ENCODE peak calls at places on chromosome 12, in four cellular contexts. One of them, this sample, is unnamed.

GRCh38 chr12:98373982-98374381 is 141.4 kb upstream of the TMPO start:
- DNase-seq in upper lobe of left lung: no peak
- DNase-seq in lung: no peak
- DNase-seq in CD4-positive, alpha-beta T cell: no peak
- DNase-seq in this sample: no peak

GRCh38 chr12:16602412-16602811 is 3.5 kb downstream of the LMO3 start:
- DNase-seq in upper lobe of left lung: no peak
- DNase-seq in lung: no peak
- DNase-seq in CD4-positive, alpha-beta T cell: no peak
- DNase-seq in this sample: no peak

GRCh38 chr12:103994235-103994634 is 28.6 kb downstream of the TDG start:
- DNase-seq in upper lobe of left lung: no peak
- DNase-seq in CD4-positive, alpha-beta T cell: no peak
- DNase-seq in lung: no peak
- DNase-seq in this sample: no peak

GRCh38 chr12:132124766-132125425 is 19.2 kb downstream of the DDX51 start:
- DNase-seq in lung: no peak
- DNase-seq in CD4-positive, alpha-beta T cell: no peak
- DNase-seq in upper lobe of left lung: peak
- DNase-seq in this sample: no peak

GRCh38 chr12:53224897-53225634 is 6.9 kb downstream of the RARG start:
- DNase-seq in CD4-positive, alpha-beta T cell: no peak
- DNase-seq in upper lobe of left lung: no peak
- DNase-seq in lung: no peak
- DNase-seq in this sample: no peak

GRCh38 chr12:89474615-89475014 is 50.0 kb downstream of the GALNT4 start:
- DNase-seq in upper lobe of left lung: no peak
- DNase-seq in CD4-positive, alpha-beta T cell: no peak
- DNase-seq in lung: no peak
- DNase-seq in this sample: no peak

GRCh38 chr12:87924149-87924548 is 105.1 kb downstream of the C12orf50 start:
- DNase-seq in CD4-positive, alpha-beta T cell: no peak
- DNase-seq in lung: no peak
- DNase-seq in upper lobe of left lung: no peak
- DNase-seq in this sample: no peak

GRCh38 chr12:19105468-19105867 is 24.1 kb upstream of the PLEKHA5 start:
- DNase-seq in CD4-positive, alpha-beta T cell: no peak
- DNase-seq in lung: peak
- DNase-seq in upper lobe of left lung: no peak
- DNase-seq in this sample: no peak

GRCh38 chr12:124259168-124260066 is 35.5 kb upstream of the RFLNA start:
- DNase-seq in upper lobe of left lung: peak
- DNase-seq in CD4-positive, alpha-beta T cell: no peak
- DNase-seq in lung: no peak
- DNase-seq in this sample: no peak

GRCh38 chr12:107320929-107321618 is 227.7 kb upstream of the CRY1 start:
- DNase-seq in lung: no peak
- DNase-seq in CD4-positive, alpha-beta T cell: peak
- DNase-seq in upper lobe of left lung: peak
- DNase-seq in this sample: no peak

GRCh38 chr12:108156717-108157116 is 27.6 kb downstream of the WSCD2 start:
- DNase-seq in lung: no peak
- DNase-seq in CD4-positive, alpha-beta T cell: no peak
- DNase-seq in upper lobe of left lung: no peak
- DNase-seq in this sample: no peak

GRCh38 chr12:97313471-97314190 is 149.0 kb upstream of the RMST start:
- DNase-seq in lung: no peak
- DNase-seq in CD4-positive, alpha-beta T cell: no peak
- DNase-seq in upper lobe of left lung: no peak
- DNase-seq in this sample: no peak

GRCh38 chr12:103803847-103804246 is 37.2 kb downstream of the NT5DC3 start:
- DNase-seq in lung: no peak
- DNase-seq in upper lobe of left lung: no peak
- DNase-seq in CD4-positive, alpha-beta T cell: no peak
- DNase-seq in this sample: no peak

GRCh38 chr12:132686831-132687210 is 321 bp downstream of the POLE start:
- DNase-seq in upper lobe of left lung: no peak
- DNase-seq in CD4-positive, alpha-beta T cell: no peak
- DNase-seq in lung: no peak
- DNase-seq in this sample: no peak

GRCh38 chr12:89980236-89980635 is 271.6 kb upstream of the ATP2B1 start:
- DNase-seq in upper lobe of left lung: no peak
- DNase-seq in lung: no peak
- DNase-seq in CD4-positive, alpha-beta T cell: no peak
- DNase-seq in this sample: no peak

GRCh38 chr12:53289891-53290290 is 5.5 kb upstream of the PFDN5 start:
- DNase-seq in lung: no peak
- DNase-seq in upper lobe of left lung: no peak
- DNase-seq in CD4-positive, alpha-beta T cell: no peak
- DNase-seq in this sample: no peak

GRCh38 chr12:44930972-44931600 is 55.0 kb upstream of the NELL2 start:
- DNase-seq in upper lobe of left lung: no peak
- DNase-seq in lung: no peak
- DNase-seq in CD4-positive, alpha-beta T cell: no peak
- DNase-seq in this sample: no peak

GRCh38 chr12:19855876-19856275 is 416.6 kb downstream of the AEBP2 start:
- DNase-seq in lung: no peak
- DNase-seq in CD4-positive, alpha-beta T cell: no peak
- DNase-seq in upper lobe of left lung: no peak
- DNase-seq in this sample: no peak

DNA sequence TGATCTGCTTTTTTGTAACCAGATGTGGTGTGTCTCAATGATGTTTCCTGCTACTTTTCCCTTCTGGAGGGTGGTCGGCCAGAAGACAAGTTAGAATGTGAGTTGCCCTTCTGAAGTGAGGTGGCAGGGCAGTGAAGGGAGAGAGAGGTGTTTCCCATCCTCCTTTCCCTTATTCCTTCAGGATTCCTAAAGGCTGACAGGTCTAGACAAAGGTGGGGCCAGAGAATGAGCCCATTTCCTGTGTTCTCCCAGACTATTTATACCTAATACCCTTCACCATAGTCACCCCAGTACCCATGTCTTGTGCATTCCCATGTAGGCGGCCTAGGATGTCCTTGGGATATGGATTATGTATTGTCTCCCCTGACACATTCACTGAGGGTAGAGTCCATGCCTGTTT is 7.0 kb downstream of the DGKA start:
- DNase-seq in CD4-positive, alpha-beta T cell: no peak
- DNase-seq in lung: no peak
- DNase-seq in upper lobe of left lung: no peak
- DNase-seq in this sample: no peak
- TF ChIP-seq CTCF in CD4-positive, alpha-beta T cell: no peak
- TF ChIP-seq CTCF in lung: no peak
- TF ChIP-seq CTCF in upper lobe of left lung: no peak
- TF ChIP-seq CTCF in this sample: no peak

GRCh38 chr12:114682920-114683708 is 861 bp downstream of the TBX3 start:
- DNase-seq in lung: no peak
- DNase-seq in CD4-positive, alpha-beta T cell: no peak
- DNase-seq in upper lobe of left lung: peak
- DNase-seq in this sample: peak

GRCh38 chr12:114685320-114685781 is 1.4 kb upstream of the TBX3 start:
- DNase-seq in lung: no peak
- DNase-seq in upper lobe of left lung: no peak
- DNase-seq in CD4-positive, alpha-beta T cell: no peak
- DNase-seq in this sample: no peak

GRCh38 chr12:114684870-114685273 is 897 bp upstream of the TBX3 start:
- DNase-seq in lung: no peak
- DNase-seq in upper lobe of left lung: no peak
- DNase-seq in CD4-positive, alpha-beta T cell: no peak
- DNase-seq in this sample: no peak

GRCh38 chr12:114683709-114684097 is 272 bp downstream of the TBX3 start:
- DNase-seq in lung: no peak
- DNase-seq in CD4-positive, alpha-beta T cell: no peak
- DNase-seq in upper lobe of left lung: no peak
- DNase-seq in this sample: no peak

GRCh38 chr12:114684098-114684869 is at the start of gene TBX3:
- DNase-seq in CD4-positive, alpha-beta T cell: no peak
- DNase-seq in upper lobe of left lung: peak
- DNase-seq in lung: peak
- DNase-seq in this sample: peak
- TF ChIP-seq CTCF in CD4-positive, alpha-beta T cell: no peak
- TF ChIP-seq CTCF in upper lobe of left lung: peak
- TF ChIP-seq CTCF in lung: peak
- TF ChIP-seq CTCF in this sample: peak

GRCh38 chr12:40745386-40745785 is 53.1 kb downstream of the CNTN1 start:
- DNase-seq in lung: no peak
- DNase-seq in CD4-positive, alpha-beta T cell: no peak
- DNase-seq in upper lobe of left lung: no peak
- DNase-seq in this sample: no peak
- TF ChIP-seq CTCF in lung: no peak
- TF ChIP-seq CTCF in CD4-positive, alpha-beta T cell: no peak
- TF ChIP-seq CTCF in upper lobe of left lung: no peak
- TF ChIP-seq CTCF in this sample: no peak

GRCh38 chr12:2751686-2752085 is 43.1 kb upstream of the FKBP4 start:
- DNase-seq in upper lobe of left lung: no peak
- DNase-seq in lung: no peak
- DNase-seq in CD4-positive, alpha-beta T cell: no peak
- DNase-seq in this sample: no peak

GRCh38 chr12:2753536-2753935 is 41.2 kb upstream of the FKBP4 start:
- DNase-seq in CD4-positive, alpha-beta T cell: no peak
- DNase-seq in upper lobe of left lung: no peak
- DNase-seq in lung: no peak
- DNase-seq in this sample: no peak

GRCh38 chr12:2754208-2754607 is 40.6 kb upstream of the FKBP4 start:
- DNase-seq in lung: no peak
- DNase-seq in CD4-positive, alpha-beta T cell: no peak
- DNase-seq in upper lobe of left lung: no peak
- DNase-seq in this sample: no peak

GRCh38 chr12:2751230-2751629 is 43.5 kb upstream of the FKBP4 start:
- DNase-seq in upper lobe of left lung: no peak
- DNase-seq in lung: no peak
- DNase-seq in CD4-positive, alpha-beta T cell: no peak
- DNase-seq in this sample: no peak

DNA sequence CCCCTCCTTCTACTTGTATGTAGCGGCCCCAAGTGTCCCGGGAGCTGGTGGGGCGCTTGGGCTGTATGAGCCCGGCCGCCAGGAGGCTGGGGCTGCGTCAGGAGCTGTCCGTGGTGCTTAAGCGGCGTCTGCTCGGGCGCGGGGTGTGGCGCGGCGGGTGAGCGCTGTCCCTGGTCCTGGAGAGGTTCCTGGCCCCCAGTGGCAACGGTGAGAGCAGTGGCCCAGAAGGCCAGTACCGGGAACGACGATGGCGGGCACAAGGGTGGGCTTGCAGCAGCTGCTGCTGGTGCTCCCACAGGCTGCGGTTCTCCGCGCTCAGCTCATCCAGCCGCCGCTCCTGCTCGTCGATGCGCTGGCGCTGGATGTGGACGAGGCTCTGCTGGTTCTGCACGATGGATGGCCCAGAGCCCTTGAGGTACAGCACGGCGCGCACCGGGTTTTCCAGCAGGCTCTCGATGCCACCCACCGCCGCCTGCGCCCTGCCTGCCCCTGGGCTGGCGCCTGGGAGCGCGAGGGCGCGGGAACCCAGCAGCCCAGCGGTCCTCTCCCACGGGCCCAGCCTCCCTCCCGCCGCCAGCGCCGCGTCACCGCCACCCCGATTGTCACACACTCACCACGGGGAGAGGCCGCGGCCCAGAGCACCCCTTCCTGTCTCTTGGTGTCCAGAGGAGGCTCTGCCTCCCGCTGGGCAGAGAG is 41.9 kb upstream of the FKBP4 start:
- DNase-seq in CD4-positive, alpha-beta T cell: peak
- DNase-seq in lung: peak
- DNase-seq in upper lobe of left lung: peak
- DNase-seq in this sample: peak
- TF ChIP-seq CTCF in CD4-positive, alpha-beta T cell: no peak
- TF ChIP-seq CTCF in lung: no peak
- TF ChIP-seq CTCF in upper lobe of left lung: no peak
- TF ChIP-seq CTCF in this sample: no peak